ENCODE peak calls at places on chromosome 15, in four cellular contexts. Y, C, B and R are unnamed samples.

GRCh38 chr15:77017761-77018720 is 23.1 kb downstream of the PSTPIP1 start:
- DNase-seq in Y (peak), C (peak), B (no peak), R (no peak)

GRCh38 chr15:60682115-60682514 is 203.2 kb upstream of the ICE2 start:
- DNase-seq in Y (no peak), C (no peak), B (no peak), R (no peak)

GRCh38 chr15:41996921-41997592 is 23.8 kb downstream of the PLA2G4E start:
- DNase-seq in Y (no peak), C (peak), B (no peak), R (no peak)

GRCh38 chr15:66931768-66932633 is 133.4 kb upstream of the SMAD3 start:
- DNase-seq in Y (no peak), C (no peak), B (no peak), R (peak)

GRCh38 chr15:44286814-44287555 is 1.5 kb upstream of the GOLM2 start:
- DNase-seq in Y (no peak), C (peak), B (peak), R (no peak)

GRCh38 chr15:85462029-85462428 is 81.6 kb downstream of the AKAP13 start:
- DNase-seq in Y (no peak), C (no peak), B (no peak), R (no peak)

GRCh38 chr15:43325039-43325438 is 5.3 kb downstream of the LCMT2 start:
- DNase-seq in Y (no peak), C (no peak), B (no peak), R (no peak)

GRCh38 chr15:31173790-31174450 is 72.4 kb upstream of the TRPM1 start:
- DNase-seq in Y (no peak), C (no peak), B (no peak), R (no peak)

GRCh38 chr15:26767169-26767670 is 5.6 kb downstream of the GABRB3 start:
- DNase-seq in Y (no peak), C (no peak), B (no peak), R (peak)

GRCh38 chr15:70091649-70092461 is 5.9 kb downstream of the TLE3 start:
- DNase-seq in Y (no peak), C (peak), B (no peak), R (peak)

GRCh38 chr15:84780492-84780891 is 32.1 kb downstream of the ZNF592 start:
- DNase-seq in Y (no peak), C (no peak), B (no peak), R (no peak)

GRCh38 chr15:28179270-28179669 is 80.2 kb upstream of the OCA2 start:
- DNase-seq in Y (no peak), C (no peak), B (no peak), R (no peak)

GRCh38 chr15:42165081-42165480 is 8.6 kb upstream of the PLA2G4F start:
- DNase-seq in Y (no peak), C (no peak), B (no peak), R (no peak)

GRCh38 chr15:29183071-29183831 is 86.4 kb downstream of the NSMCE3 start:
- DNase-seq in Y (no peak), C (no peak), B (no peak), R (no peak)

GRCh38 chr15:81256916-81257315 is 60.2 kb downstream of the IL16 start:
- DNase-seq in Y (no peak), C (no peak), B (no peak), R (peak)

GRCh38 chr15:99424131-99424571 is 141.6 kb upstream of the MEF2A start:
- DNase-seq in Y (no peak), C (peak), B (no peak), R (no peak)

GRCh38 chr15:57762302-57762701 is 55.8 kb downstream of the POLR2M start:
- DNase-seq in Y (no peak), C (no peak), B (no peak), R (peak)

GRCh38 chr15:89293012-89293411 is 41.6 kb downstream of the POLG start:
- DNase-seq in Y (no peak), C (no peak), B (no peak), R (no peak)

GRCh38 chr15:36472672-36473071 is 106.8 kb upstream of the CDIN1 start:
- DNase-seq in Y (no peak), C (no peak), B (no peak), R (no peak)

GRCh38 chr15:35696767-35697231 is 150.8 kb upstream of the DPH6 start:
- DNase-seq in Y (no peak), C (no peak), B (no peak), R (peak)

GRCh38 chr15:90214553-90215205 is 13.5 kb downstream of the SEMA4B start:
- DNase-seq in Y (no peak), C (no peak), B (no peak), R (peak)

GRCh38 chr15:73387507-73388255 is 18.9 kb upstream of the HCN4 start:
- DNase-seq in Y (no peak), C (peak), B (no peak), R (peak)

GRCh38 chr15:48924528-48925393 is 39.0 kb downstream of the SHC4 start:
- DNase-seq in Y (no peak), C (no peak), B (no peak), R (no peak)

GRCh38 chr15:101307048-101307896 is 12.2 kb upstream of the SNRPA1 start:
- DNase-seq in Y (no peak), C (peak), B (no peak), R (no peak)